ENCODE peak calls at places on chromosomes 6 and 20, in ten cellular contexts. One of them, this sample, is unnamed.

GRCh38 chr6:88870728-88871330 is 92.6 kb downstream of the RNGTT start:
- DNase-seq in sigmoid colon: no peak
- DNase-seq in endothelial cell: peak
- DNase-seq in neural crest cell: peak
- DNase-seq in SK-N-SH: peak
- DNase-seq in WTC11: no peak
- DNase-seq in fibroblast of the aortic adventitia: peak
- DNase-seq in breast epithelium: no peak
- DNase-seq in cardiac muscle cell: peak
- DNase-seq in GM13976: peak
- DNase-seq in this sample: peak

GRCh38 chr20:11350126-11351005 is 567.3 kb upstream of the BTBD3 start:
- DNase-seq in GM13976: no peak
- DNase-seq in endothelial cell: no peak
- DNase-seq in WTC11: no peak
- DNase-seq in neural crest cell: peak
- DNase-seq in fibroblast of the aortic adventitia: peak
- DNase-seq in SK-N-SH: no peak
- DNase-seq in cardiac muscle cell: no peak
- DNase-seq in sigmoid colon: no peak
- DNase-seq in breast epithelium: no peak
- DNase-seq in this sample: no peak

GRCh38 chr20:12061471-12061870 is 143.8 kb downstream of the BTBD3 start:
- DNase-seq in endothelial cell: no peak
- DNase-seq in GM13976: no peak
- DNase-seq in sigmoid colon: no peak
- DNase-seq in breast epithelium: no peak
- DNase-seq in neural crest cell: no peak
- DNase-seq in cardiac muscle cell: no peak
- DNase-seq in WTC11: no peak
- DNase-seq in fibroblast of the aortic adventitia: peak
- DNase-seq in SK-N-SH: no peak
- DNase-seq in this sample: no peak

GRCh38 chr20:10758446-10758845 is 84.6 kb upstream of the JAG1 start:
- DNase-seq in endothelial cell: no peak
- DNase-seq in SK-N-SH: no peak
- DNase-seq in fibroblast of the aortic adventitia: no peak
- DNase-seq in GM13976: no peak
- DNase-seq in WTC11: no peak
- DNase-seq in cardiac muscle cell: no peak
- DNase-seq in breast epithelium: no peak
- DNase-seq in sigmoid colon: no peak
- DNase-seq in neural crest cell: no peak
- DNase-seq in this sample: no peak

GRCh38 chr20:17171750-17172149 is 55.1 kb upstream of the PCSK2 start:
- DNase-seq in cardiac muscle cell: no peak
- DNase-seq in fibroblast of the aortic adventitia: no peak
- DNase-seq in sigmoid colon: no peak
- DNase-seq in neural crest cell: no peak
- DNase-seq in WTC11: no peak
- DNase-seq in GM13976: no peak
- DNase-seq in breast epithelium: no peak
- DNase-seq in SK-N-SH: no peak
- DNase-seq in endothelial cell: no peak
- DNase-seq in this sample: no peak

GRCh38 chr6:149918151-149918905 is 4.6 kb downstream of the RAET1G start:
- DNase-seq in GM13976: no peak
- DNase-seq in SK-N-SH: no peak
- DNase-seq in endothelial cell: no peak
- DNase-seq in cardiac muscle cell: no peak
- DNase-seq in breast epithelium: no peak
- DNase-seq in WTC11: no peak
- DNase-seq in neural crest cell: no peak
- DNase-seq in sigmoid colon: no peak
- DNase-seq in fibroblast of the aortic adventitia: no peak
- DNase-seq in this sample: no peak

GRCh38 chr6:163152701-163153100 is 261.8 kb upstream of the QKI start:
- DNase-seq in sigmoid colon: no peak
- DNase-seq in breast epithelium: no peak
- DNase-seq in GM13976: no peak
- DNase-seq in WTC11: no peak
- DNase-seq in endothelial cell: no peak
- DNase-seq in neural crest cell: no peak
- DNase-seq in fibroblast of the aortic adventitia: no peak
- DNase-seq in SK-N-SH: no peak
- DNase-seq in cardiac muscle cell: no peak
- DNase-seq in this sample: no peak

GRCh38 chr20:41587956-41588355 is 30.2 kb downstream of the CHD6 start:
- DNase-seq in GM13976: no peak
- DNase-seq in endothelial cell: no peak
- DNase-seq in cardiac muscle cell: no peak
- DNase-seq in neural crest cell: no peak
- DNase-seq in breast epithelium: no peak
- DNase-seq in WTC11: no peak
- DNase-seq in sigmoid colon: no peak
- DNase-seq in SK-N-SH: no peak
- DNase-seq in fibroblast of the aortic adventitia: peak
- DNase-seq in this sample: no peak

DNA sequence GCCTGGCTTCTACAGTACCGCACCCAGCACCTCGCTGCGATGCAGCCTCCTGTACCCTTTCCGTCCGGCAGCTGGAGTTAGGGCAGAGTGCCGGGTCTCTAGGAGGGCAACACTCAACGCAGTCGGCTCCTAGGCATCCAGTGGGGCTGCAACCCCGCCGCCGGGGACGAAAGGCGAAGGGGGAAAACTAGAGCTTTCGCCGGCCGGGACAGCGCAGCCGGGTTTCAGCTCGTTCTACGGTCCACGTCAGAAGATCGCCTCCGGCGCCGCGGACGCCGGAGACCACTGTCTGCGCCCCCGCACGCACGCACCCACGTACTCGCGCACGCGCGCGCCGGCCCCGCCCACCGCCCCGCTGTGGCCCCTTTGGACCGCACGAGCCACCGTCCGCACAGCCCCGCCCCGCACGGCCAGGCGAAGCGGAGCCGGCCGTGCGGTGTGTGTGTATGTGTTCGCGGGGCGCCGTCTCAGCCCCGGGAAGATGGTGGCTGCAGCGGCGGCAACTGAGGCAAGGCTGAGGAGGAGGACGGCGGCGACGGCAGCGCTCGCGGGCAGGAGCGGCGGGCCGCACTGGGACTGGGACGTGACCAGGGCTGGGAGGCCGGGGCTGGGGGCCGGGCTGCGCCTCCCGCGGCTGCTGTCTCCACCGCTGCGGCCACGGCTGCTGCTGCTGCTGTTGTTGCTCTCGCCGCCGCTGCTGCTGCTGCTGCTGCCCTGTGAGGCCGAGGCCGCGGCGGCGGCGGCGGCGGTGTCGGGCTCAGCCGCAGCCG is at the start of gene ATRN:
- DNase-seq in fibroblast of the aortic adventitia: peak
- DNase-seq in sigmoid colon: peak
- DNase-seq in GM13976: peak
- DNase-seq in breast epithelium: peak
- DNase-seq in SK-N-SH: peak
- DNase-seq in neural crest cell: peak
- DNase-seq in endothelial cell: peak
- DNase-seq in WTC11: peak
- DNase-seq in cardiac muscle cell: peak
- DNase-seq in this sample: peak
- TF ChIP-seq CTCF in fibroblast of the aortic adventitia: peak
- TF ChIP-seq CTCF in sigmoid colon: no peak
- TF ChIP-seq CTCF in GM13976: no peak
- TF ChIP-seq CTCF in breast epithelium: no peak
- TF ChIP-seq CTCF in SK-N-SH: no peak
- TF ChIP-seq CTCF in neural crest cell: no peak
- TF ChIP-seq CTCF in endothelial cell: no peak
- TF ChIP-seq CTCF in WTC11: no peak
- TF ChIP-seq CTCF in cardiac muscle cell: no peak
- TF ChIP-seq CTCF in this sample: no peak

GRCh38 chr6:70652216-70652615 is 15.5 kb upstream of the SMAP1 start:
- DNase-seq in breast epithelium: no peak
- DNase-seq in fibroblast of the aortic adventitia: no peak
- DNase-seq in sigmoid colon: no peak
- DNase-seq in WTC11: no peak
- DNase-seq in cardiac muscle cell: no peak
- DNase-seq in GM13976: no peak
- DNase-seq in endothelial cell: no peak
- DNase-seq in SK-N-SH: no peak
- DNase-seq in neural crest cell: no peak
- DNase-seq in this sample: no peak

DNA sequence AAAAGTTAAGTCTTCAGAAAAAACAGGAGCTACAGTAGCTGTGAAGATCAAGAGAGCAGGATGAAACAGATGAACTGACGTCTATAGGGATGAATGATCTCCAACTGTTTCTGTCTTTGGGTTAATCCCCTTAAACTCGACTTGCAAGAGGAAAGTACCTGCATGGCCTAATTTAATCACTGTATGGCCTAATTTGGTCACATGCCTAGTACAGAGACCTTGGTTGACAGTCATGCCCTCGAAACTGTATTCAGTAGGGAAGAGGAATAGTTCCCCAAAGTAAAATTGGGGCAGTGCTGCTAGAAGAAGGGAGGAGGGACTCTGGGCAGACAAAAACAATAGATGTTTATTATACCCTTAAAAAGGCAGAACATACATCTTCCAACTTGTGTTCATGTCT is 10.0 kb upstream of the SMAP1 start:
- DNase-seq in fibroblast of the aortic adventitia: no peak
- DNase-seq in SK-N-SH: no peak
- DNase-seq in WTC11: no peak
- DNase-seq in endothelial cell: no peak
- DNase-seq in neural crest cell: no peak
- DNase-seq in cardiac muscle cell: no peak
- DNase-seq in sigmoid colon: no peak
- DNase-seq in GM13976: no peak
- DNase-seq in breast epithelium: no peak
- DNase-seq in this sample: no peak
- TF ChIP-seq CTCF in fibroblast of the aortic adventitia: no peak
- TF ChIP-seq CTCF in SK-N-SH: no peak
- TF ChIP-seq CTCF in WTC11: no peak
- TF ChIP-seq CTCF in endothelial cell: no peak
- TF ChIP-seq CTCF in neural crest cell: no peak
- TF ChIP-seq CTCF in cardiac muscle cell: no peak
- TF ChIP-seq CTCF in sigmoid colon: no peak
- TF ChIP-seq CTCF in GM13976: no peak
- TF ChIP-seq CTCF in breast epithelium: no peak
- TF ChIP-seq CTCF in this sample: no peak

GRCh38 chr6:46901747-46902362 is 19.9 kb downstream of the ADGRF5 start:
- DNase-seq in GM13976: no peak
- DNase-seq in fibroblast of the aortic adventitia: no peak
- DNase-seq in neural crest cell: no peak
- DNase-seq in endothelial cell: no peak
- DNase-seq in sigmoid colon: peak
- DNase-seq in SK-N-SH: no peak
- DNase-seq in breast epithelium: no peak
- DNase-seq in WTC11: no peak
- DNase-seq in cardiac muscle cell: no peak
- DNase-seq in this sample: no peak

GRCh38 chr6:46904117-46904516 is 17.6 kb downstream of the ADGRF5 start:
- DNase-seq in cardiac muscle cell: no peak
- DNase-seq in endothelial cell: no peak
- DNase-seq in neural crest cell: no peak
- DNase-seq in GM13976: no peak
- DNase-seq in SK-N-SH: no peak
- DNase-seq in breast epithelium: no peak
- DNase-seq in sigmoid colon: no peak
- DNase-seq in fibroblast of the aortic adventitia: no peak
- DNase-seq in WTC11: no peak
- DNase-seq in this sample: no peak

GRCh38 chr6:46900266-46900665 is 21.5 kb downstream of the ADGRF5 start:
- DNase-seq in breast epithelium: no peak
- DNase-seq in WTC11: no peak
- DNase-seq in GM13976: no peak
- DNase-seq in endothelial cell: no peak
- DNase-seq in fibroblast of the aortic adventitia: no peak
- DNase-seq in SK-N-SH: no peak
- DNase-seq in cardiac muscle cell: no peak
- DNase-seq in sigmoid colon: no peak
- DNase-seq in neural crest cell: no peak
- DNase-seq in this sample: no peak

GRCh38 chr6:46899636-46900035 is 22.1 kb downstream of the ADGRF5 start:
- DNase-seq in breast epithelium: no peak
- DNase-seq in sigmoid colon: no peak
- DNase-seq in endothelial cell: no peak
- DNase-seq in GM13976: no peak
- DNase-seq in cardiac muscle cell: no peak
- DNase-seq in SK-N-SH: no peak
- DNase-seq in neural crest cell: no peak
- DNase-seq in fibroblast of the aortic adventitia: no peak
- DNase-seq in WTC11: no peak
- DNase-seq in this sample: no peak

DNA sequence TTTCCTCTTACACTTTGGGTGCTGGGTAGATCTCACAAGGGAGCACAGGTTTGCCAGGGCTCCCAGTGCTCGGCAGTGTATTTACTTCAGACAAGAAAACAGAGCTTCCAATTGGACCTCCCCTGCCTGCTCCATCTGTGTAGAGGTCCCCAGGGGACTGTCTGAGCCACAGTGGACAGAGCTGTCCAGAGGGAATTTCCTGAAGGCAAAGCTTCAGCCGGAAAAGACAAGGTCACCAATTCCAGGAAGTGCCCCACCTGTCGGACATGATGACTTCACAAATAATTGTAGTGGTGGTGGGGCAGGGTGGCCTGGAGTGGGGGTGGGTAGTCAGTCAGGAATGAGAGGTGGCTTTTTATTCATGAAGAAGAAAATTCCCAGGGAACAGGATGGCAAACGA is 18.6 kb downstream of the ADGRF5 start:
- DNase-seq in breast epithelium: no peak
- DNase-seq in endothelial cell: no peak
- DNase-seq in sigmoid colon: no peak
- DNase-seq in cardiac muscle cell: peak
- DNase-seq in fibroblast of the aortic adventitia: no peak
- DNase-seq in neural crest cell: no peak
- DNase-seq in WTC11: peak
- DNase-seq in SK-N-SH: no peak
- DNase-seq in GM13976: no peak
- DNase-seq in this sample: no peak
- TF ChIP-seq CTCF in breast epithelium: no peak
- TF ChIP-seq CTCF in endothelial cell: no peak
- TF ChIP-seq CTCF in sigmoid colon: no peak
- TF ChIP-seq CTCF in cardiac muscle cell: no peak
- TF ChIP-seq CTCF in fibroblast of the aortic adventitia: no peak
- TF ChIP-seq CTCF in neural crest cell: no peak
- TF ChIP-seq CTCF in WTC11: no peak
- TF ChIP-seq CTCF in SK-N-SH: no peak
- TF ChIP-seq CTCF in GM13976: no peak
- TF ChIP-seq CTCF in this sample: no peak

DNA sequence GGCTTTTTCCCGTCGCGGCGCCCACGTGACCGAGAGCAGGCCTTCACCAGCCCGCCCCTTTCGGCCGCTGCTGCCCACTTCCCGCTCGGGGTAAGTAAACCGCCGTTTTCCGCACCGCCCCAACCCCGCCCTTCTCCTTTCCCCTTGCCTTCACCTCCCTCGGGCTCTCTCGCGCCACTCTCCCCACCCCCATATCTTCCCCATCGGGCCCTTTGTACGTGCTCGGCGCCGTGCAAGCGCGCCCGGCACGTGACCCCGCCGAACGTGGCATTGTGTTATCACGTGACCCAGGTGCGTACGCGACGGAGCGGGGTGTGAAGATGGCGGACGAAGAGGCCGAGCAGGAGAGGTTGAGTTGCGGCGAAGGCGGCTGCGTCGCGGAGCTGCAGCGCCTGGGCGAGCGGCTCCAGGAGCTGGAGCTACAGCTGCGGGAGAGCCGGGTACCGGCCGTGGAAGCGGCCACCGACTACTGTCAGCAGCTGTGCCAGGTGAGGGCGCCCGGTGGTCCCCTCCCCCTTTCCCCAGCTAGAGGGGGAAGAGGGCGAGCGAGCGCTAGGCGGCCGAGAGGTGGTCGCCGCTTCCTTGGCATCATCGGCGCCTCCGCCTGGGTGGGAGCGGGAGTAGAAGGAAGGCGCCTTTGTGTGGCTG is at the start of gene ZNF292:
- DNase-seq in breast epithelium: peak
- DNase-seq in SK-N-SH: peak
- DNase-seq in neural crest cell: peak
- DNase-seq in GM13976: peak
- DNase-seq in sigmoid colon: peak
- DNase-seq in endothelial cell: peak
- DNase-seq in WTC11: peak
- DNase-seq in fibroblast of the aortic adventitia: peak
- DNase-seq in cardiac muscle cell: peak
- DNase-seq in this sample: peak
- TF ChIP-seq CTCF in breast epithelium: no peak
- TF ChIP-seq CTCF in SK-N-SH: no peak
- TF ChIP-seq CTCF in neural crest cell: no peak
- TF ChIP-seq CTCF in GM13976: no peak
- TF ChIP-seq CTCF in sigmoid colon: no peak
- TF ChIP-seq CTCF in endothelial cell: no peak
- TF ChIP-seq CTCF in WTC11: no peak
- TF ChIP-seq CTCF in fibroblast of the aortic adventitia: peak
- TF ChIP-seq CTCF in cardiac muscle cell: no peak
- TF ChIP-seq CTCF in this sample: no peak

This sample was measured in activated CD8-positive, alpha-beta T cell treated with anti-CD3 and anti-CD28 coated beads for 36 hours.